ENCODE peak calls at places on chromosome 18, in eight cellular contexts. F, R, P, G, T, X, K and U are unnamed samples.

GRCh38 chr18:31954349-31954748 is 11.4 kb upstream of the TRAPPC8 start:
- DNase-seq in R (no peak), X (no peak), G (no peak), F (no peak), K (no peak), T (peak; percentile 19), P (no peak), U (no peak)

GRCh38 chr18:74596959-74597661 is 560 bp upstream of the ZNF407 start:
- DNase-seq in X (no peak), F (peak; percentile 78), R (peak; percentile 79), P (peak; percentile 78), T (peak; percentile 80), K (peak; percentile 63), G (no peak), U (peak; percentile 88)

GRCh38 chr18:32333781-32334180 is 136.9 kb downstream of the GAREM1 start:
- DNase-seq in F (peak; percentile 45), P (no peak), G (no peak), K (no peak), T (peak; percentile 20), X (no peak), R (peak; percentile 9), U (no peak)

GRCh38 chr18:54127759-54128378 is 96.6 kb downstream of the MBD2 start:
- DNase-seq in X (no peak), R (peak; percentile 78), T (peak; percentile 68), G (peak; percentile 35), F (peak; percentile 66), P (peak; percentile 60), K (no peak), U (peak; percentile 79)

GRCh38 chr18:35153609-35154273 is 87.1 kb upstream of the ZNF397 start:
- DNase-seq in P (no peak), K (no peak), F (no peak), T (no peak), G (no peak), R (no peak), X (no peak), U (no peak)

GRCh38 chr18:55559735-55560134 is 28.3 kb downstream of the TCF4 start:
- DNase-seq in P (no peak), F (no peak), G (no peak), R (no peak), K (no peak), X (no peak), T (no peak), U (no peak)

GRCh38 chr18:50559750-50560680 is at the start of gene MAPK4:
- DNase-seq in T (peak; percentile 2), K (no peak), P (no peak), X (peak; percentile 16), R (peak; percentile 79), F (peak; percentile 40), G (no peak), U (peak; percentile 41)

GRCh38 chr18:63320041-63320689 is 596 bp upstream of the BCL2 start:
- DNase-seq in P (peak; percentile 71), G (peak; percentile 29), K (no peak), F (peak; percentile 92), R (peak; percentile 87), X (peak; percentile 72), T (peak; percentile 88), U (peak; percentile 83)

GRCh38 chr18:5890261-5890605 is 5.1 kb downstream of the TMEM200C start:
- DNase-seq in X (no peak), K (no peak), R (no peak), G (no peak), T (no peak), P (no peak), F (no peak), U (no peak)

GRCh38 chr18:9898792-9899549 is 13.2 kb downstream of the TXNDC2 start:
- DNase-seq in T (no peak), X (peak; percentile 70), K (no peak), P (peak; percentile 15), R (no peak), G (peak; percentile 64), F (no peak), U (peak; percentile 68)

GRCh38 chr18:22223263-22223960 is 54.0 kb downstream of the GATA6 start:
- DNase-seq in F (no peak), P (peak; percentile 77), R (no peak), K (no peak), G (peak; percentile 69), X (peak; percentile 99), T (peak; percentile 72), U (peak; percentile 99)

GRCh38 chr18:63161728-63162195 is 157.8 kb downstream of the BCL2 start:
- DNase-seq in G (no peak), P (peak; percentile 62), X (peak; percentile 92), T (peak; percentile 94), K (no peak), F (peak; percentile 64), R (no peak), U (peak; percentile 94)

GRCh38 chr18:28522250-28522649 is 345.3 kb upstream of the CDH2 start:
- DNase-seq in F (no peak), R (peak; percentile 73), G (no peak), T (no peak), X (no peak), P (no peak), K (no peak), U (no peak)

GRCh38 chr18:23493654-23494053 is 9.7 kb upstream of the RMC1 start:
- DNase-seq in P (no peak), K (no peak), G (no peak), T (no peak), R (peak; percentile 93), F (no peak), X (no peak), U (no peak)

GRCh38 chr18:44679056-44679911 is 1.4 kb upstream of the SETBP1 start:
- DNase-seq in T (peak; percentile 91), K (no peak), P (peak; percentile 87), R (peak; percentile 90), G (no peak), X (peak; percentile 80), F (peak; percentile 87), U (peak; percentile 96)

GRCh38 chr18:51211552-51211951 is 14.1 kb upstream of the MEX3C start:
- DNase-seq in P (peak; percentile 83), K (no peak), T (peak; percentile 68), R (no peak), G (no peak), X (peak; percentile 99), F (no peak), U (peak; percentile 90)

GRCh38 chr18:75211721-75212625 is 1.4 kb downstream of the TSHZ1 start:
- DNase-seq in K (no peak), P (peak; percentile 56), G (no peak), X (peak; percentile 20), T (no peak), R (peak; percentile 48), F (no peak), U (peak; percentile 54)

GRCh38 chr18:63850010-63850409 is 37.5 kb upstream of the SERPINB2 start:
- DNase-seq in X (no peak), K (no peak), P (peak; percentile 17), F (peak; percentile 77), T (peak; percentile 43), G (peak; percentile 32), R (peak; percentile 60), U (peak; percentile 58)

GRCh38 chr18:13221821-13222220 is 3.3 kb downstream of the LDLRAD4 start:
- DNase-seq in T (peak; percentile 75), F (peak; percentile 49), X (no peak), G (no peak), P (no peak), K (no peak), R (no peak), U (no peak)

GRCh38 chr18:39841133-39842041 is 2113.6 kb upstream of the PIK3C3 start:
- DNase-seq in K (no peak), F (peak; percentile 87), T (peak; percentile 86), R (peak; percentile 92), P (peak; percentile 76), G (peak; percentile 28), X (peak; percentile 63), U (peak; percentile 79)

GRCh38 chr18:42931501-42931900 is 184.0 kb downstream of the RIT2 start:
- DNase-seq in X (no peak), F (no peak), K (no peak), R (no peak), P (peak; percentile 92), G (no peak), T (peak; percentile 85), U (peak; percentile 67)

GRCh38 chr18:13136056-13136688 is 82.4 kb upstream of the LDLRAD4 start:
- DNase-seq in G (no peak), F (no peak), R (peak; percentile 37), K (no peak), T (no peak), P (no peak), X (peak; percentile 3), U (no peak)

GRCh38 chr18:11148655-11149440 is 521 bp downstream of the PIEZO2 start:
- DNase-seq in K (no peak), R (peak; percentile 49), F (no peak), T (no peak), G (no peak), X (no peak), P (no peak), U (peak; percentile 35)
- TF ChIP-seq EZH2 in K (no peak), R (peak; percentile 85), F (peak; percentile 28), T (peak; percentile 14), G (no peak), X (no peak), P (peak; percentile 49), U (peak; percentile 41)

DNA sequence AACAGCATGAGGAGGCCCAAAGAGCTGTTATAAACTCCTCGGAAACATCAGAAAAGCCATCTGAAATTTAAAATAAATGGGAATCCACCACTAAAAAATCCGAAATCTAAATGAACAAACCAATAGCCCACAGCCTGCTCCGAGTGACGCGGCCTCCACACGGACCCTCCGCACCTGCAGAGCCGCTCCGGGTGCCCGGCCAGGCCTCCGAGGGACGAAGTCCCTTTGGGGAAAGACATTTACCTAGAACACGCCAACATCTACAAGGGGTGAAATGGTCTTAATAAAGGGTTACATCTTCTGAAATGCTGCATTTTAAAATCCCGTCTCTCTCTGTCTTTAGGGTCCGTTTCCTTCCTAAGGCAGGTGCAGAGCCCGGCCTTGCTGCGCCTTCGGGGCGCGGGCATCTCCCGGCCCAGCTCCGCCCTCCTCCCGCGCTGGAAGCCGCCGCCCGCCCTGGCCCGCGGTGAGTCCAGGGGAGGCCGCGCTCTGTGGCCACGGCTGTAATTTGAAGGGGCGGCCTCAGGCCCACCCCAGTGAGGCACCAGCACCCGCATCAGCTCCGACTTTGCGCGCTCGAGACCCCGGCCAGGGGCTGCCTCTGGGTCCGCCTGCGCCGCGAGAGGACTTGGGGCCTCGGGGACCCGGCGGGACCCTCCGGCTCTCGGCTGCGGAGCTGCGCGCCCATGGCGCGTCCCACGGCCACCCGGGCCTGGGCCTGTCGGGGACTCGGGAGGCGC is 42.3 kb upstream of the CTDP1 start:
- DNase-seq in X (no peak), P (no peak), K (no peak), R (no peak), T (no peak), G (no peak), F (no peak), U (no peak)
- TF ChIP-seq EZH2 in X (no peak), P (peak; percentile 86), K (no peak), R (no peak), T (no peak), G (no peak), F (no peak), U (no peak)

DNA sequence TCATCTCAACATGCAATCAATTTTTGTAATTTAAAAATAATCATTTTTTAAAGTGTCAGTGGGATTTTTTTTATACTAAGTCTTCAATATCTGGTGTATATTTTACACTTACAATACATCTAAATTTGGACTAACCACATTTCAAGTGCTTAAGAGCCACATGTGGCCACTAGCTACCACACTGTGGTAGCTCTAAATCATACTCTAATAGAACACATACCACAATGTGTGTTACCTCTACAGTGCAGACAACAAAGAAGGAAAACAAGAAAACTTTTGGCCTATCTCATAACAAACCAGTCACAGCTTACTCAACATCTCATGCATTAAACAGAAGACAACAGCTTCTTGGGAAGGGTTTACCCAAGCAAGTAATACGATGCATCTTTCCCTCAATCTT is 24.5 kb downstream of the PIAS2 start:
- DNase-seq in G (no peak), K (no peak), T (no peak), X (no peak), R (no peak), F (no peak), P (no peak), U (no peak)
- TF ChIP-seq EZH2 in G (no peak), K (no peak), T (no peak), X (no peak), R (no peak), F (no peak), P (no peak), U (no peak)

GRCh38 chr18:78981652-78981955 is 2.0 kb downstream of the SALL3 start:
- DNase-seq in G (no peak), K (no peak), R (peak; percentile 57), F (no peak), X (no peak), P (no peak), T (no peak), U (no peak)
- TF ChIP-seq EZH2 in G (no peak), K (no peak), R (no peak), F (no peak), X (peak; percentile 5), P (no peak), T (no peak), U (peak; percentile 18)